ENCODE peak calls at places on chromosomes 6 and 20, in four cellular contexts. One of them, this sample, is unnamed.

GRCh38 chr6:103874575-103874974 is 985.1 kb downstream of the HACE1 start:
- DNase-seq in GM12878: no peak
- DNase-seq in K562: no peak
- DNase-seq in endothelial cell of umbilical vein: no peak
- DNase-seq in this sample: no peak

GRCh38 chr20:44496976-44497375 is 21.3 kb downstream of the TTPAL start:
- DNase-seq in GM12878: no peak
- DNase-seq in endothelial cell of umbilical vein: no peak
- DNase-seq in K562: no peak
- DNase-seq in this sample: peak

GRCh38 chr20:22791877-22792525 is 207.6 kb upstream of the FOXA2 start:
- DNase-seq in GM12878: no peak
- DNase-seq in endothelial cell of umbilical vein: no peak
- DNase-seq in K562: no peak
- DNase-seq in this sample: no peak

GRCh38 chr20:35854697-35855434 is 83.1 kb downstream of the PHF20 start:
- DNase-seq in K562: no peak
- DNase-seq in GM12878: no peak
- DNase-seq in endothelial cell of umbilical vein: no peak
- DNase-seq in this sample: peak

GRCh38 chr6:66849843-66850242 is 1142.8 kb upstream of the EYS start:
- DNase-seq in K562: no peak
- DNase-seq in GM12878: no peak
- DNase-seq in endothelial cell of umbilical vein: no peak
- DNase-seq in this sample: no peak

GRCh38 chr6:55886185-55886836 is 10.9 kb upstream of the BMP5 start:
- DNase-seq in K562: no peak
- DNase-seq in GM12878: no peak
- DNase-seq in endothelial cell of umbilical vein: peak
- DNase-seq in this sample: peak

GRCh38 chr6:617485-618100 is 39.3 kb downstream of the HUS1B start:
- DNase-seq in GM12878: no peak
- DNase-seq in K562: no peak
- DNase-seq in endothelial cell of umbilical vein: no peak
- DNase-seq in this sample: no peak

GRCh38 chr6:105014954-105015353 is 58.0 kb downstream of the LIN28B start:
- DNase-seq in endothelial cell of umbilical vein: no peak
- DNase-seq in GM12878: no peak
- DNase-seq in K562: no peak
- DNase-seq in this sample: no peak

GRCh38 chr6:138509371-138509770 is 10.1 kb upstream of the NHSL1 start:
- DNase-seq in GM12878: no peak
- DNase-seq in K562: peak
- DNase-seq in endothelial cell of umbilical vein: peak
- DNase-seq in this sample: peak

GRCh38 chr6:26329763-26330511 is 35.1 kb upstream of the BTN3A2 start:
- DNase-seq in endothelial cell of umbilical vein: peak
- DNase-seq in GM12878: no peak
- DNase-seq in K562: peak
- DNase-seq in this sample: peak

GRCh38 chr6:157230971-157231370 is 92.3 kb downstream of the TMEM242 start:
- DNase-seq in endothelial cell of umbilical vein: no peak
- DNase-seq in GM12878: no peak
- DNase-seq in K562: no peak
- DNase-seq in this sample: no peak

GRCh38 chr6:166767191-166767590 is 140.1 kb upstream of the RPS6KA2 start:
- DNase-seq in endothelial cell of umbilical vein: no peak
- DNase-seq in GM12878: no peak
- DNase-seq in K562: no peak
- DNase-seq in this sample: no peak

GRCh38 chr20:17228624-17229061 is 1.8 kb downstream of the PCSK2 start:
- DNase-seq in GM12878: no peak
- DNase-seq in endothelial cell of umbilical vein: no peak
- DNase-seq in K562: no peak
- DNase-seq in this sample: no peak

GRCh38 chr6:169265486-169266131 is 12.0 kb upstream of the THBS2 start:
- DNase-seq in GM12878: no peak
- DNase-seq in endothelial cell of umbilical vein: no peak
- DNase-seq in K562: no peak
- DNase-seq in this sample: no peak

GRCh38 chr6:169266261-169266660 is 12.6 kb upstream of the THBS2 start:
- DNase-seq in endothelial cell of umbilical vein: no peak
- DNase-seq in GM12878: no peak
- DNase-seq in K562: no peak
- DNase-seq in this sample: no peak

GRCh38 chr6:169266746-169267629 is 13.3 kb upstream of the THBS2 start:
- DNase-seq in K562: no peak
- DNase-seq in GM12878: no peak
- DNase-seq in endothelial cell of umbilical vein: no peak
- DNase-seq in this sample: peak

GRCh38 chr6:169263374-169263773 is 9.7 kb upstream of the THBS2 start:
- DNase-seq in GM12878: no peak
- DNase-seq in K562: no peak
- DNase-seq in endothelial cell of umbilical vein: no peak
- DNase-seq in this sample: no peak

DNA sequence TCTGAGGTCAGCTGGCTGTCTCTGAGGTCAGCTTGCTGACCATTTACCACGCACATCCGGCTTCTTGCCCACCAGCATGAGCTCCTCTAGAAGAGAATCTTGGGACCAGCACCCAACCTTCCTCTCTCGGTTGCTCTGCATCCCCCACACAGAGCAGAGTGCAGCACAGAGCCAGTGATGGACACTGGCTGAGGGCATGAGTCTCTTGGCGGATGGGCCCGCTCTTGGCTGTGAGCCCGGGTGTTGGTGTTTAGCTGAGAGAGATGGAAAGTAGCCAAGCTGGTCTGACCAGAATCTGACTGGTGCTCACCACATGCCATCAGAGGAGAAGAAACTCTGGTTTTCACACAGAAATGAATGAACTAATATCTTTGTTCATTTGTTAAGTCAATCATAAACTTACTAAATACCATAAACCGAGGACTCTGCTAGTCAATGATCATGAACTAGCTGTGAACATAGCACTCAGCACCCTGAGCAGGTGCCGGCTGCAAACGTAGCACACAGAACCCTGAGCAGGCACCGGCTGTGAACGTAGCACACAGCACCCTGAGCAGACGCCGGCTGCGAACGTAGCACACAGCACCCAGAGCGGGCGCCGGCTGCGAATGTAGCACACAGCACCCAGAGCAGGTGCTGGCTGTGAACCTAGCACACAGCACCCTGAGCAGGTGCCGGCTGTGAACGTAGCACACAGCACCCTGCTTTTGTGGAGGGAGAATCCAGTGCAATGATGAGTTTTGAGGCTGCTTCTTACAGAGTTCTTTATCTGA is 10.4 kb upstream of the THBS2 start:
- DNase-seq in endothelial cell of umbilical vein: no peak
- DNase-seq in K562: no peak
- DNase-seq in GM12878: no peak
- DNase-seq in this sample: peak
- TF ChIP-seq FOS in endothelial cell of umbilical vein: no peak
- TF ChIP-seq FOS in K562: no peak
- TF ChIP-seq FOS in GM12878: no peak
- TF ChIP-seq FOS in this sample: no peak

DNA sequence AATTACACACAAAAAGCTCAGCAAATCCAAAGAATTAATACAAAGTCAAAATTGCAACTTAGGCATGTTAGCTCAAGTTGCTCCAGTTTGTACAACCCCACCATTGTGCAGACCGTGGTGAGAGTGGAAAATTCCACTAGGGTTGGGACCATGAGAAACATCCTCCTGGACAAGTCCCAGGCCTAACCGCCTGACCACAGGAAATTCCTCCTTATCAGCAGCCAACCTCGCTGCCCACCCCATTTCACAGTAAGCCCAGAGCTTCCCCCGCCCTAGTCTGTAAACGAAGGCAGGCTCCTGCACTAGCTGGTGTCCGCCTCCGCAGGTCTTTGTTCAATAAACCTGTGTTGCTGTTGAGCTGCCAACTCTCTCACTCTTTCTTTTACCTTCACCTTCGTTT is 1023.3 kb downstream of the EYS start:
- DNase-seq in GM12878: no peak
- DNase-seq in K562: no peak
- DNase-seq in endothelial cell of umbilical vein: peak
- DNase-seq in this sample: peak
- TF ChIP-seq FOS in GM12878: no peak
- TF ChIP-seq FOS in K562: no peak
- TF ChIP-seq FOS in endothelial cell of umbilical vein: no peak
- TF ChIP-seq FOS in this sample: no peak

GRCh38 chr20:24453917-24454316 is 15.5 kb upstream of the SYNDIG1 start:
- DNase-seq in GM12878: no peak
- DNase-seq in K562: no peak
- DNase-seq in endothelial cell of umbilical vein: no peak
- DNase-seq in this sample: no peak

GRCh38 chr20:24450646-24451376 is 18.6 kb upstream of the SYNDIG1 start:
- DNase-seq in GM12878: no peak
- DNase-seq in endothelial cell of umbilical vein: no peak
- DNase-seq in K562: no peak
- DNase-seq in this sample: no peak

GRCh38 chr20:24451428-24451827 is 18.0 kb upstream of the SYNDIG1 start:
- DNase-seq in K562: no peak
- DNase-seq in GM12878: no peak
- DNase-seq in endothelial cell of umbilical vein: no peak
- DNase-seq in this sample: no peak

GRCh38 chr20:24451992-24452391 is 17.4 kb upstream of the SYNDIG1 start:
- DNase-seq in GM12878: no peak
- DNase-seq in endothelial cell of umbilical vein: no peak
- DNase-seq in K562: no peak
- DNase-seq in this sample: no peak

GRCh38 chr20:24452498-24453133 is 16.8 kb upstream of the SYNDIG1 start:
- DNase-seq in endothelial cell of umbilical vein: no peak
- DNase-seq in GM12878: no peak
- DNase-seq in K562: no peak
- DNase-seq in this sample: no peak
- TF ChIP-seq FOS in endothelial cell of umbilical vein: no peak
- TF ChIP-seq FOS in GM12878: no peak
- TF ChIP-seq FOS in K562: no peak
- TF ChIP-seq FOS in this sample: no peak

GRCh38 chr6:64872633-64873032 is 834.4 kb downstream of the EYS start:
- DNase-seq in GM12878: no peak
- DNase-seq in K562: no peak
- DNase-seq in endothelial cell of umbilical vein: no peak
- DNase-seq in this sample: no peak
- TF ChIP-seq FOS in GM12878: no peak
- TF ChIP-seq FOS in K562: no peak
- TF ChIP-seq FOS in endothelial cell of umbilical vein: no peak
- TF ChIP-seq FOS in this sample: no peak

DNA sequence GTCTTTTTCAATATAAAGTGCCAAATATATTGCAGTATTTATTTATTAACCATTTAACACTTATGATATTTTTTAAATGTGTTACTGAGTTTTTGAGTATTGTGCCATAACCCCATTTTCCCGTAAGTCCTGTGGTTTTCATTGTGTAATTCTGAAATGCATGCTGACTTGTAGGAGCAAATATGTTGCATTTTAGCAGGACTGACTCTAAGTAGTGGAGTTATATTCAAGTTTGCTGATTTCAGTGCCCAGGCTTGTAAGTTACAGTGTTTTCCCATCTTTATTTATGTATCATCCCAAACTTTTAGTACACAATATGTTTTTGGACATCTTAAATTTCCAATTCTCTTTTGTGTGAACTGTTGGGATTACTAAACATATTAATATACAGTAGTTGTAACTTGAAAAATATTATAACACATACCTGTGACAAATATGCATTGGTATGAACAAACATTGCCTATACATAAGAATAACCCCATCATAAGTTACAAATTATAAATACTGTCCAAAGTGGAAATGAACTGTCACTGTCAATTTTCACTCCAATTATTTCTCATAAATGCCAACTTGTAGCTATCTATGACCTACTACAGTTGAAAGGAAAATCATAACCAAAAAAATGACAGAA is 179.3 kb upstream of the RUNX2 start:
- DNase-seq in GM12878: no peak
- DNase-seq in endothelial cell of umbilical vein: no peak
- DNase-seq in K562: no peak
- DNase-seq in this sample: peak
- TF ChIP-seq FOS in GM12878: no peak
- TF ChIP-seq FOS in endothelial cell of umbilical vein: no peak
- TF ChIP-seq FOS in K562: no peak
- TF ChIP-seq FOS in this sample: no peak

GRCh38 chr6:111602481-111603404 is 2.9 kb downstream of the TRAF3IP2 start:
- DNase-seq in endothelial cell of umbilical vein: peak
- DNase-seq in GM12878: no peak
- DNase-seq in K562: no peak
- DNase-seq in this sample: peak
- TF ChIP-seq FOS in endothelial cell of umbilical vein: no peak
- TF ChIP-seq FOS in GM12878: no peak
- TF ChIP-seq FOS in K562: no peak
- TF ChIP-seq FOS in this sample: no peak

GRCh38 chr6:13814938-13815575 is 700 bp upstream of the MCUR1 start:
- DNase-seq in endothelial cell of umbilical vein: peak
- DNase-seq in GM12878: no peak
- DNase-seq in K562: no peak
- DNase-seq in this sample: no peak
- TF ChIP-seq FOS in endothelial cell of umbilical vein: no peak
- TF ChIP-seq FOS in GM12878: no peak
- TF ChIP-seq FOS in K562: no peak
- TF ChIP-seq FOS in this sample: no peak

DNA sequence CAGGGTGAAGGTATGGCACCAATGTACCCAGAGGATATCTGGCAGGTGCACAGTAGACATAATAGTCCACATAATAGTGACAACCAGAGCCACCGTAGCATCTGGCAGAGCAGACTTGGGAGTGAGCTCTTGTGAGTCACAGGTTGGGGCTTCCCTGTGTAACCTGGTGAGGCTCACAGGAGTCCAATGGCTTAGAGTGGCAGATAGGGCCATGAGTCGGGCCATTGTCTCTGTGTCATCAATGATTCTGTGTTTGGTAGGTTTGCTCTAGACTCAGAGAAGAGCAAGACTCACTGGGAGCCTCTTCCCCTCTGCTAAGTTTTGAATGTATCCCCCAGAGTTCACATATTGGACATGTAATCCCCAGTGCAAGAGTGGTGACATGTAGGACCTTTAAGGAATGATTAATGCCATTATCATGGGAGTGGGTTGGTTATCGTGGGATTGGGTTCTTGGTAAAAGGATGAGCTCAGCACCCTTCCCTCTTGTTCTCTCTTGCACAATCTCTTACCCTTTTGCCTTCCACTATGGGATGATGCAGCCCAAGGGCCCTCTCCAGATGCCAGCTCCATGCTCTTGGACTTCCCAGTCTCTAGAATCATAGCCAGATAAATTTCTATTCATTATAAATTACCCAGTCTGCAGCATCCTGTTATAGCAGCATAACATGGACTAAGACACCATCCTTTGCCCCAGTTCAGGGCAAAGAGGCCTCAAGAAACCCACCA is 22.6 kb upstream of the SIRPA start:
- DNase-seq in GM12878: no peak
- DNase-seq in endothelial cell of umbilical vein: no peak
- DNase-seq in K562: no peak
- DNase-seq in this sample: no peak
- TF ChIP-seq FOS in GM12878: no peak
- TF ChIP-seq FOS in endothelial cell of umbilical vein: no peak
- TF ChIP-seq FOS in K562: no peak
- TF ChIP-seq FOS in this sample: no peak

This sample was measured in IMR-90.